ENCODE peak calls at places on chromosomes 5 and 9, in seven cellular contexts. R is AG09309, T is nephron progenitor cell, Q is OCI-LY7, A is IMR-90, G is WERI-Rb-1, U is progenitor cell of endocrine pancreas. Y is an unnamed sample.

GRCh38 chr9:27933210-27934062 is 360.2 kb upstream of the C9orf72 start:
- DNase-seq in Q (no peak), A (no peak), U (no peak), G (no peak), T (peak), R (no peak), Y (no peak)

GRCh38 chr9:83047839-83048775 is 14.8 kb downstream of the RASEF start:
- DNase-seq in U (no peak), A (peak), R (no peak), Q (no peak), G (no peak), T (no peak), Y (no peak)

GRCh38 chr9:130034570-130034969 is 8.4 kb downstream of the FNBP1 start:
- DNase-seq in R (peak), G (no peak), U (no peak), T (no peak), Q (no peak), A (peak), Y (no peak)

GRCh38 chr5:31854625-31855526 is 215.9 kb downstream of the PDZD2 start:
- DNase-seq in R (no peak), G (peak), U (peak), T (peak), Q (no peak), A (no peak), Y (peak)

GRCh38 chr5:176513788-176514187 is 23.4 kb downstream of the RNF44 start:
- DNase-seq in T (no peak), R (no peak), U (no peak), A (no peak), Q (no peak), G (no peak), Y (no peak)

GRCh38 chr5:79774171-79774854 is 84.7 kb downstream of the CMYA5 start:
- DNase-seq in A (peak), R (no peak), G (peak), T (peak), U (peak), Q (peak), Y (peak)

GRCh38 chr9:112348257-112348992 is 15.0 kb upstream of the PTBP3 start:
- DNase-seq in A (peak), R (no peak), U (peak), Q (peak), G (peak), T (peak), Y (peak)

GRCh38 chr5:119255571-119256356 is 100.1 kb upstream of the TNFAIP8 start:
- DNase-seq in R (no peak), T (no peak), G (peak), A (peak), Q (peak), U (no peak), Y (no peak)

GRCh38 chr5:180804129-180804601 is 1.6 kb upstream of the MGAT1 start:
- DNase-seq in A (no peak), Q (no peak), G (no peak), T (no peak), U (no peak), R (no peak), Y (no peak)

GRCh38 chr5:55923177-55923872 is 71.4 kb downstream of the IL6ST start:
- DNase-seq in G (no peak), T (no peak), R (no peak), U (no peak), Q (no peak), A (no peak), Y (peak)

GRCh38 chr9:111094433-111095421 is 56.5 kb upstream of the LPAR1 start:
- DNase-seq in Q (no peak), A (peak), G (no peak), R (peak), T (no peak), U (no peak), Y (no peak)

GRCh38 chr9:35729700-35730485 is 2.1 kb downstream of the TLN1 start:
- DNase-seq in T (no peak), U (no peak), R (peak), G (peak), Q (peak), A (peak), Y (peak)

GRCh38 chr5:14465776-14466175 is 115.8 kb upstream of the OTULINL start:
- DNase-seq in A (no peak), G (no peak), T (no peak), R (no peak), Q (no peak), U (no peak), Y (no peak)

GRCh38 chr5:65394078-65394477 is 87.6 kb downstream of the ADAMTS6 start:
- DNase-seq in R (peak), U (no peak), Q (no peak), G (no peak), T (no peak), A (peak), Y (no peak)

GRCh38 chr9:115327441-115328122 is 209.6 kb upstream of the TNC start:
- DNase-seq in T (no peak), R (no peak), U (no peak), G (no peak), A (peak), Q (no peak), Y (no peak)

GRCh38 chr5:35908266-35908665 is 30.2 kb downstream of the CAPSL start:
- DNase-seq in T (no peak), R (no peak), U (no peak), A (no peak), G (no peak), Q (peak), Y (no peak)

GRCh38 chr5:133404724-133405123 is 207.6 kb downstream of the FSTL4 start:
- DNase-seq in T (no peak), U (no peak), G (no peak), A (no peak), Q (no peak), R (no peak), Y (no peak)
- TF ChIP-seq CTCF in T (no peak), U (peak), G (peak), A (no peak), Q (peak), R (no peak), Y (no peak)

GRCh38 chr5:568809-569208 is 43.3 kb upstream of the CEP72 start:
- DNase-seq in A (no peak), G (no peak), T (no peak), Q (no peak), U (no peak), R (no peak), Y (no peak)
- TF ChIP-seq CTCF in A (no peak), G (no peak), T (no peak), Q (no peak), U (no peak), R (no peak), Y (no peak)

DNA sequence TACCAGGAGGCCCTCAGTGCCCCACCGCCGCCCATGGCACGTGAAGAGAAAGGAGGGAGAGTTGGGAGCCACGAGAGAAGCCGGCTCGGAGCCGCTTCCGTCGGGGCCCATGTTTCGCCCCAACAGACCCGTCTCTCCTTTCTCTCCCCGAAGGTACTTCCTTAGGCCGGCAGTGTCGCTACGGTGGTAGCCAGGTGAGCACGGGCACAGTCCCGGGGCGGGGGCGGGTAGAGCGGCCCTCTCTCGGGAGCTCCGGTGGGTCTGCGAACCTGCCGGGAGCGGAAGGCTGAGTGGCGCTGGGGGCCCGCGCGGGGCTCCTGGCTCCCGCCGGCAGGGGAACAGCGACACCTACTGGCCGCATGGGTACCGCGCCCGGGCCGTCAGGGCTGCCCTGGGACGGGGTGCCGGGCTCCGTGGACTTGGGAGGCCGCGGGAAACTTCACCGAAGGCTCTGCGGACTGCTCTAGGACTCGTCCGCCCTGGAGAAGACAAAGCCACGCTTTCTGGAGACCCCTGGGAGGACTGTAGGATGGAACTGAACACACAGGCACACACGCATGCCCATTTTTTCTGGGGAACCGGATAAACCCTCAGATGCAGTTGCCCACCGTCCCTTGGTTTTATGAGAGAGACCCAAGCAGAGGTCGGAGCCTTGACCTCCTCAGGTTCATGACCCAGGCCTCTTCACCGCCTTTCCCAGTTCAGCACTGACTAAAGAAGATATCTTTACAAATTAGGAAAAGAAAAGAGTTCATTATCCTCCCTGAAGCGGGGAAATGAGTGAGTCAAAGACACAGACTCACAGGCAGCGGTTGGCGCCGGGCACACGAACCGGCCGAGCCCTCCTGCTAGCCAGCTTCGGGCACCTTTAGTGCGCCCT is 202.5 kb downstream of the MEF2C start:
- DNase-seq in Q (peak), U (peak), T (peak), G (peak), R (no peak), A (peak), Y (peak)
- TF ChIP-seq CTCF in Q (peak), U (peak), T (peak), G (peak), R (peak), A (peak), Y (peak)

DNA sequence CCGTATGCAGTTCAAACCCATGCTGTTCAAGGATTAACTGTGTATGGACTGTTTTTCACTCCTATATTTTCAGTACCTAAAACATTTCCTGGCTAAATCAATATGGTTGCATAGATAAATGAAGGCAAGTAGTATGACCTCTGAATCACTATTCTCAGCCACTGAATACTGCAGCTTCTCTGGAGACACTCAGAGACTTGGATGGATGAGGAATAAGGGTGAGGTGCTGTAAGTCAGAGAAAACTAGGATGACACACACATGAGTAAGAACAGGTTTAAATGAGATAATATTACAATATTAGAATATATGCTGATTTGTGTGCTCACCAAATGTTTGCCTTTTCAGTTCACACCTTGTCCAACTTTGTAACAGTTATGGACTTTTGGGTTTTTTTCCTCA is 26.0 kb upstream of the ANXA1 start:
- DNase-seq in T (no peak), G (no peak), R (no peak), A (peak), U (no peak), Q (no peak), Y (no peak)
- TF ChIP-seq CTCF in T (no peak), G (no peak), R (no peak), A (no peak), U (no peak), Q (no peak), Y (no peak)